ENCODE peak calls at places on chromosomes 7 and 10, in seven cellular contexts. One of them, this sample, is unnamed.

GRCh38 chr10:70145666-70146488 is 623 bp downstream of the TYSND1 start:
- DNase-seq in heart left ventricle: peak
- DNase-seq in spleen: peak
- DNase-seq in left ventricle myocardium inferior: peak
- DNase-seq in HL-60: peak
- DNase-seq in neural progenitor cell: peak
- DNase-seq in AG04449: no peak
- DNase-seq in this sample: peak

GRCh38 chr10:7606977-7607404 is 59.8 kb downstream of the ITIH5 start:
- DNase-seq in heart left ventricle: peak
- DNase-seq in spleen: no peak
- DNase-seq in left ventricle myocardium inferior: no peak
- DNase-seq in HL-60: no peak
- DNase-seq in neural progenitor cell: no peak
- DNase-seq in AG04449: no peak
- DNase-seq in this sample: no peak

GRCh38 chr10:119398996-119399395 is 143.5 kb downstream of the RGS10 start:
- DNase-seq in heart left ventricle: no peak
- DNase-seq in spleen: no peak
- DNase-seq in left ventricle myocardium inferior: no peak
- DNase-seq in HL-60: no peak
- DNase-seq in neural progenitor cell: no peak
- DNase-seq in AG04449: no peak
- DNase-seq in this sample: no peak

GRCh38 chr7:32215697-32216096 is 145.5 kb upstream of the PDE1C start:
- DNase-seq in heart left ventricle: no peak
- DNase-seq in spleen: no peak
- DNase-seq in left ventricle myocardium inferior: no peak
- DNase-seq in HL-60: no peak
- DNase-seq in neural progenitor cell: no peak
- DNase-seq in AG04449: no peak
- DNase-seq in this sample: no peak

GRCh38 chr10:130353928-130354327 is 217.7 kb downstream of the GLRX3 start:
- DNase-seq in heart left ventricle: no peak
- DNase-seq in spleen: peak
- DNase-seq in left ventricle myocardium inferior: no peak
- DNase-seq in HL-60: no peak
- DNase-seq in neural progenitor cell: no peak
- DNase-seq in AG04449: no peak
- DNase-seq in this sample: no peak

GRCh38 chr10:67259319-67259929 is 333.6 kb downstream of the LRRTM3 start:
- DNase-seq in heart left ventricle: no peak
- DNase-seq in spleen: no peak
- DNase-seq in left ventricle myocardium inferior: no peak
- DNase-seq in HL-60: no peak
- DNase-seq in neural progenitor cell: no peak
- DNase-seq in AG04449: no peak
- DNase-seq in this sample: peak

GRCh38 chr10:97462309-97462708 is 16.3 kb downstream of the ZDHHC16 start:
- DNase-seq in heart left ventricle: no peak
- DNase-seq in spleen: no peak
- DNase-seq in left ventricle myocardium inferior: no peak
- DNase-seq in HL-60: no peak
- DNase-seq in neural progenitor cell: no peak
- DNase-seq in AG04449: no peak
- DNase-seq in this sample: no peak

GRCh38 chr10:33005322-33006282 is 47.6 kb upstream of the ITGB1 start:
- DNase-seq in heart left ventricle: peak
- DNase-seq in spleen: peak
- DNase-seq in left ventricle myocardium inferior: peak
- DNase-seq in HL-60: peak
- DNase-seq in neural progenitor cell: peak
- DNase-seq in AG04449: peak
- DNase-seq in this sample: no peak

GRCh38 chr10:14549496-14549895 is 218.8 kb upstream of the FRMD4A start:
- DNase-seq in heart left ventricle: no peak
- DNase-seq in spleen: no peak
- DNase-seq in left ventricle myocardium inferior: no peak
- DNase-seq in HL-60: no peak
- DNase-seq in neural progenitor cell: no peak
- DNase-seq in AG04449: no peak
- DNase-seq in this sample: no peak

GRCh38 chr10:14353291-14353913 is 22.7 kb upstream of the FRMD4A start:
- DNase-seq in heart left ventricle: no peak
- DNase-seq in spleen: no peak
- DNase-seq in left ventricle myocardium inferior: no peak
- DNase-seq in HL-60: no peak
- DNase-seq in neural progenitor cell: no peak
- DNase-seq in AG04449: no peak
- DNase-seq in this sample: no peak

GRCh38 chr10:21334891-21335696 is 190.4 kb downstream of the SKIDA1 start:
- DNase-seq in heart left ventricle: peak
- DNase-seq in spleen: peak
- DNase-seq in left ventricle myocardium inferior: peak
- DNase-seq in HL-60: no peak
- DNase-seq in neural progenitor cell: no peak
- DNase-seq in AG04449: peak
- DNase-seq in this sample: peak

GRCh38 chr7:105838273-105839141 is 37.9 kb downstream of the ATXN7L1 start:
- DNase-seq in heart left ventricle: no peak
- DNase-seq in spleen: no peak
- DNase-seq in left ventricle myocardium inferior: peak
- DNase-seq in HL-60: no peak
- DNase-seq in neural progenitor cell: no peak
- DNase-seq in AG04449: no peak
- DNase-seq in this sample: no peak

GRCh38 chr10:52621635-52622079 is 150.9 kb downstream of the MBL2 start:
- DNase-seq in heart left ventricle: no peak
- DNase-seq in spleen: no peak
- DNase-seq in left ventricle myocardium inferior: no peak
- DNase-seq in HL-60: no peak
- DNase-seq in neural progenitor cell: no peak
- DNase-seq in AG04449: no peak
- DNase-seq in this sample: no peak

GRCh38 chr10:73239908-73240307 is 7.1 kb downstream of the DNAJC9 start:
- DNase-seq in heart left ventricle: no peak
- DNase-seq in spleen: no peak
- DNase-seq in left ventricle myocardium inferior: no peak
- DNase-seq in HL-60: no peak
- DNase-seq in neural progenitor cell: no peak
- DNase-seq in AG04449: no peak
- DNase-seq in this sample: no peak

GRCh38 chr7:4633012-4633411 is 49.1 kb upstream of the FOXK1 start:
- DNase-seq in heart left ventricle: no peak
- DNase-seq in spleen: no peak
- DNase-seq in left ventricle myocardium inferior: no peak
- DNase-seq in HL-60: peak
- DNase-seq in neural progenitor cell: no peak
- DNase-seq in AG04449: no peak
- DNase-seq in this sample: no peak

GRCh38 chr10:30028006-30028441 is 31.4 kb downstream of the JCAD start:
- DNase-seq in heart left ventricle: peak
- DNase-seq in spleen: no peak
- DNase-seq in left ventricle myocardium inferior: peak
- DNase-seq in HL-60: no peak
- DNase-seq in neural progenitor cell: no peak
- DNase-seq in AG04449: no peak
- DNase-seq in this sample: peak

GRCh38 chr7:120856621-120857352 is 1.2 kb downstream of the TSPAN12 start:
- DNase-seq in heart left ventricle: peak
- DNase-seq in spleen: peak
- DNase-seq in left ventricle myocardium inferior: peak
- DNase-seq in HL-60: no peak
- DNase-seq in neural progenitor cell: peak
- DNase-seq in AG04449: no peak
- DNase-seq in this sample: no peak

GRCh38 chr10:51156913-51157312 is 82.6 kb downstream of the PRKG1 start:
- DNase-seq in heart left ventricle: no peak
- DNase-seq in spleen: no peak
- DNase-seq in left ventricle myocardium inferior: no peak
- DNase-seq in HL-60: no peak
- DNase-seq in neural progenitor cell: no peak
- DNase-seq in AG04449: peak
- DNase-seq in this sample: no peak

GRCh38 chr7:90320801-90321494 is at the start of gene FAM237B:
- DNase-seq in heart left ventricle: no peak
- DNase-seq in spleen: peak
- DNase-seq in left ventricle myocardium inferior: no peak
- DNase-seq in HL-60: no peak
- DNase-seq in neural progenitor cell: peak
- DNase-seq in AG04449: no peak
- DNase-seq in this sample: no peak

GRCh38 chr7:71130280-71130679 is 1.7 kb upstream of the GALNT17 start:
- DNase-seq in heart left ventricle: no peak
- DNase-seq in spleen: no peak
- DNase-seq in left ventricle myocardium inferior: no peak
- DNase-seq in HL-60: no peak
- DNase-seq in neural progenitor cell: no peak
- DNase-seq in AG04449: no peak
- DNase-seq in this sample: no peak

GRCh38 chr7:71132521-71133231 is 732 bp downstream of the GALNT17 start:
- DNase-seq in heart left ventricle: peak
- DNase-seq in spleen: no peak
- DNase-seq in left ventricle myocardium inferior: peak
- DNase-seq in HL-60: no peak
- DNase-seq in neural progenitor cell: peak
- DNase-seq in AG04449: no peak
- DNase-seq in this sample: no peak

GRCh38 chr7:71131753-71132520 is at the start of gene GALNT17:
- DNase-seq in heart left ventricle: no peak
- DNase-seq in spleen: peak
- DNase-seq in left ventricle myocardium inferior: peak
- DNase-seq in HL-60: no peak
- DNase-seq in neural progenitor cell: peak
- DNase-seq in AG04449: no peak
- DNase-seq in this sample: no peak

GRCh38 chr7:71133232-71133622 is 1.3 kb downstream of the GALNT17 start:
- DNase-seq in heart left ventricle: no peak
- DNase-seq in spleen: no peak
- DNase-seq in left ventricle myocardium inferior: no peak
- DNase-seq in HL-60: no peak
- DNase-seq in neural progenitor cell: peak
- DNase-seq in AG04449: no peak
- DNase-seq in this sample: no peak

GRCh38 chr7:71131256-71131752 is 640 bp upstream of the GALNT17 start:
- DNase-seq in heart left ventricle: peak
- DNase-seq in spleen: peak
- DNase-seq in left ventricle myocardium inferior: peak
- DNase-seq in HL-60: peak
- DNase-seq in neural progenitor cell: peak
- DNase-seq in AG04449: no peak
- DNase-seq in this sample: no peak
- TF ChIP-seq CTCF in heart left ventricle: no peak
- TF ChIP-seq CTCF in spleen: no peak
- TF ChIP-seq CTCF in left ventricle myocardium inferior: peak
- TF ChIP-seq CTCF in HL-60: no peak
- TF ChIP-seq CTCF in neural progenitor cell: peak
- TF ChIP-seq CTCF in AG04449: no peak
- TF ChIP-seq CTCF in this sample: no peak

DNA sequence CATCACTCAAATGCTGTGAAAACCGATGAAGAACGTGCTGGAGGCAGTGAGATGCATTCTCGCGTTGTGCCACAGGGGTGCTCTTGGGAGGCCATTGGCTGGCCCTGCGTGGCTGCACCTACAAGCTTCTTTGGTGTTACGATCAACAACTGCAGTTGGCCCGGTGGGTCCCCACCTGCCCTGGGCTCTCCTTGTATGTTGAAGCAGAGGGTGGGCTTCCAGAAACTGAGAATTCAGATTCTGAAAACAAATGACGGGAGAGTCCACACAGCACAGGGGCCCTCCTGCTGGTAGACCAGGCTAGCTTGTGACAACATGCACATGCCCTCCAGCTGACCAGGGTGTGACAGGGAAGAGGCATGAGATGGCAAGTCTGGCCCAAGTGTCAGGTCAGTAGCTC is 23.7 kb upstream of the DDC start:
- DNase-seq in heart left ventricle: no peak
- DNase-seq in spleen: no peak
- DNase-seq in left ventricle myocardium inferior: no peak
- DNase-seq in HL-60: peak
- DNase-seq in neural progenitor cell: no peak
- DNase-seq in AG04449: no peak
- DNase-seq in this sample: no peak
- TF ChIP-seq CTCF in heart left ventricle: no peak
- TF ChIP-seq CTCF in spleen: no peak
- TF ChIP-seq CTCF in left ventricle myocardium inferior: no peak
- TF ChIP-seq CTCF in HL-60: peak
- TF ChIP-seq CTCF in neural progenitor cell: peak
- TF ChIP-seq CTCF in AG04449: peak
- TF ChIP-seq CTCF in this sample: no peak

DNA sequence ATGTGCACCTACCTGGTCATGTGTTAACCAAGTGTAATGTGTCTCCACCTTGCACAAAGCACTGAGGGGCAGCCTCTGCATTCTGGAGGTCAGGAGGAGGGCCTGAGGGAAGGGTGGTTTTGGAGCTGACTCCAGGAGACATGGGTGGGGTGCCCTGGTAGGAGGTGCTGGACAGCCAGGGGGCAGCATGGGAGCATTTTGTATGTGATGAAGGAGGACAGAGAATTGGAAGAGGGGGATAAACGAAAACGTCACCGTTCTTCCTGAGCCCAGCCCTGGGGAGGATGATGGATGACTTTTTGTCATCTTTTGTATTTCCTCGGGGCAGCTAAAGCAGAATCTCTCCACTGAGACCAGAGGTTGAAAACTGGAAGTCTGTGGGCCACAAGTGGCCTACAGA is 242.3 kb downstream of the VTI1A start:
- DNase-seq in heart left ventricle: peak
- DNase-seq in spleen: no peak
- DNase-seq in left ventricle myocardium inferior: peak
- DNase-seq in HL-60: no peak
- DNase-seq in neural progenitor cell: peak
- DNase-seq in AG04449: no peak
- DNase-seq in this sample: no peak
- TF ChIP-seq CTCF in heart left ventricle: peak
- TF ChIP-seq CTCF in spleen: no peak
- TF ChIP-seq CTCF in left ventricle myocardium inferior: peak
- TF ChIP-seq CTCF in HL-60: no peak
- TF ChIP-seq CTCF in neural progenitor cell: peak
- TF ChIP-seq CTCF in AG04449: peak
- TF ChIP-seq CTCF in this sample: no peak

DNA sequence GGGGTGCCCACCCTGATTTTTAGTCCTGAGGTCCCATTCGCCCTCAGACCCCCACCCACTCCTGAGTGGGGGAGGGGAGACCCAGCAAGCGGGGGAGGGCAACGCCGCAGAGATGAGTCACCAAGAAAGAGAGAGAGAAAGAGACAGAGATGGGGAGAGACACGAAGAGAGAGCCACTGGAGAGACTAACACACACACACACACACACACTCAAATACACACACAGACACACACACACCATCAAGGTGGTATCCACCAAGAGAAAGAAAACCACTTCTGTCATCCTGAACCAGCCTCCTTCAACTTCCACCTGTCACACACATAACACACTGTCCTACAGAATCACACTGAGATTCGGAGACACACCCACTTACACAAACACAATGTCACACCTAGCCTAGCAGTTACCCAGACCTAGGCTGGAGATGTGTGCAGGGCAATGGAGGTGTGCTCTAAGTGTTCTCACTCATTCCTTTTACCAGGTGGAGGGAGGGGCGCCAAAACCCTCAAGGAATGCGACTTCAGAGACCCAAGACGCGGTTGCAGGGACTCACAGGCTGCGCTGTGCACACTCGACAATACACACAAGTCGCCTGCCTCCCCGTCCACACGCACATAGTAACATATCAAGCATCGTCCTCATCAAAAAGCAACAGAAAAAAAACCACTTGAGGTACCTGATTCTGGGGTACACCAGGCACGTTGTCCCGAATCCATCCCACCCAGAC is 3.9 kb upstream of the VGF start:
- DNase-seq in heart left ventricle: no peak
- DNase-seq in spleen: no peak
- DNase-seq in left ventricle myocardium inferior: no peak
- DNase-seq in HL-60: no peak
- DNase-seq in neural progenitor cell: no peak
- DNase-seq in AG04449: no peak
- DNase-seq in this sample: no peak
- TF ChIP-seq CTCF in heart left ventricle: no peak
- TF ChIP-seq CTCF in spleen: no peak
- TF ChIP-seq CTCF in left ventricle myocardium inferior: no peak
- TF ChIP-seq CTCF in HL-60: no peak
- TF ChIP-seq CTCF in neural progenitor cell: no peak
- TF ChIP-seq CTCF in AG04449: no peak
- TF ChIP-seq CTCF in this sample: no peak